ENCODE peak calls at places on chromosome 12, in six cellular contexts. N is GM23338, Q is cardiac fibroblast, K is tibial artery, P is lower leg skin, A is psoas muscle. F is an unnamed sample.

GRCh38 chr12:613996-614726 is 49.1 kb downstream of the NINJ2 start:
- DNase-seq in N (peak; percentile 49), Q (peak; percentile 22), K (peak; percentile 11), P (no peak), A (no peak), F (no peak)

GRCh38 chr12:113926792-113927191 is 39.3 kb downstream of the RBM19 start:
- DNase-seq in N (no peak), Q (no peak), K (no peak), P (no peak), A (no peak), F (no peak)

GRCh38 chr12:47838286-47838931 is 18.7 kb upstream of the HDAC7 start:
- DNase-seq in N (peak; percentile 78), Q (peak; percentile 60), K (peak; percentile 67), P (no peak), A (no peak), F (no peak)

GRCh38 chr12:89326260-89327040 is 25.9 kb downstream of the DUSP6 start:
- DNase-seq in N (peak; percentile 49), Q (no peak), K (no peak), P (no peak), A (no peak), F (no peak)

GRCh38 chr12:92556141-92556540 is 146.6 kb upstream of the PLEKHG7 start:
- DNase-seq in N (no peak), Q (no peak), K (no peak), P (no peak), A (no peak), F (no peak)

GRCh38 chr12:68934392-68934791 is 1.4 kb upstream of the CPM start:
- DNase-seq in N (no peak), Q (no peak), K (no peak), P (no peak), A (no peak), F (no peak)

GRCh38 chr12:29350080-29350479 is 30.9 kb downstream of the ERGIC2 start:
- DNase-seq in N (no peak), Q (peak; percentile 71), K (no peak), P (no peak), A (no peak), F (no peak)

GRCh38 chr12:20602671-20603402 is 92.3 kb upstream of the SLCO1C1 start:
- DNase-seq in N (no peak), Q (peak; percentile 88), K (no peak), P (no peak), A (no peak), F (no peak)

GRCh38 chr12:40697566-40698257 is 5.5 kb downstream of the CNTN1 start:
- DNase-seq in N (no peak), Q (no peak), K (no peak), P (no peak), A (no peak), F (no peak)

GRCh38 chr12:50240792-50241114 is 42.6 kb downstream of the LIMA1 start:
- DNase-seq in N (no peak), Q (peak; percentile 20), K (no peak), P (no peak), A (no peak), F (no peak)

GRCh38 chr12:125683748-125684381 is 618.6 kb downstream of the AACS start:
- DNase-seq in N (peak; percentile 94), Q (no peak), K (no peak), P (no peak), A (no peak), F (no peak)

GRCh38 chr12:86777335-86777734 is 521.1 kb upstream of the MGAT4C start:
- DNase-seq in N (no peak), Q (no peak), K (no peak), P (no peak), A (no peak), F (no peak)

GRCh38 chr12:111557271-111558106 is 41.6 kb downstream of the ATXN2 start:
- DNase-seq in N (no peak), Q (peak; percentile 51), K (no peak), P (no peak), A (no peak), F (no peak)

GRCh38 chr12:24679135-24679534 is 269.8 kb downstream of the BCAT1 start:
- DNase-seq in N (no peak), Q (peak; percentile 60), K (no peak), P (no peak), A (no peak), F (no peak)

GRCh38 chr12:67772276-67773169 is 124.0 kb downstream of the DYRK2 start:
- DNase-seq in N (peak; percentile 86), Q (peak; percentile 25), K (no peak), P (no peak), A (no peak), F (peak; percentile 58)
- H3K4me3 ChIP-seq in N (peak overlapping the region; percentile 21), Q (no peak overlapping the region), K (peak overlapping the region; percentile 11), P (no peak overlapping the region), A (peak overlapping the region; percentile 10), F (no peak overlapping the region)

DNA sequence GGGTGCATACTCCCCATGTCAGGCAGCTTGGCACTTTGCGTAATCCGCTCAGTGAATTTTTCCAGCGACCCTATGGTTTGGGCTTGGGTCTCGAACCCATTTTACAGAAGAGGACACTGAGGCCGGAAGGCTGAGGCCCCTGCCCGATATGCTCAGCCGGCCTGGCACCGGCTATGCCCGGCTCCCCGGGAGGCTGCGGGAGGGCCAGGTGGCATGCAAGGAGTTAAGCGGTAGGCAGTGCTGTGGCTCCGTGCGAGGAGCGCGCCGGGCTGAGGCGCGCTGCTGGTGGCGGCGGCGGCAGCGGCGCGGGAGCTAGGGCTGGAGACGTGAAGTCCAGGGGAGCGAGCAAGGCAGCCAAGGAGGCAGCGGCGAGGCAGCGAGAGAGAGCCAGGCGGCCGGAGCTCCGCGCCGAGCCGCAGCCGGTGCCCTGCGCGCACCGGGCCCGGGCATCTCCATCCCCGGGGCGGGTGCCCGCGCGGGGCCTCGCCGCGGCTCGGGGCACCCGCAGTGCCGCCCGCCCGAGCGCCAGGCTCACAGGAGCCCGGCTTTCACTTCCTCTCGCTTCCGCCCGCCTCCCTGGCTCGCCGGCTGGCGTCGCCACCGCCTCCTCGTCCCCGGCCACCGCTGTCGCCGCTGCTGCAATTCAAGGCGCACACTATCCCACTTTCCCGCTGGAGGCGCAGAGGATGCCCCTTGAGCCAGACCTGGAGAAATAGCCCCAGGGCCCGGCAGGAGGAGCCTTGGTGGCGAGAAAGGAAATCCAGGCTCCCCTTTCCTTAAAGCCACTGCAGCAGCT is at the start of gene WSCD2:
- DNase-seq in N (peak; percentile 92), Q (peak; percentile 6), K (peak; percentile 80), P (peak; percentile 88), A (peak; percentile 62), F (peak; percentile 46)
- H3K4me3 ChIP-seq in N (peak within 1 kb of the TSS; percentile 86), Q (no peak within 1 kb of the TSS), K (peak within 1 kb of the TSS; percentile 50), P (peak within 1 kb of the TSS; percentile 27), A (peak within 1 kb of the TSS; percentile 46), F (peak within 1 kb of the TSS; percentile 32)

DNA sequence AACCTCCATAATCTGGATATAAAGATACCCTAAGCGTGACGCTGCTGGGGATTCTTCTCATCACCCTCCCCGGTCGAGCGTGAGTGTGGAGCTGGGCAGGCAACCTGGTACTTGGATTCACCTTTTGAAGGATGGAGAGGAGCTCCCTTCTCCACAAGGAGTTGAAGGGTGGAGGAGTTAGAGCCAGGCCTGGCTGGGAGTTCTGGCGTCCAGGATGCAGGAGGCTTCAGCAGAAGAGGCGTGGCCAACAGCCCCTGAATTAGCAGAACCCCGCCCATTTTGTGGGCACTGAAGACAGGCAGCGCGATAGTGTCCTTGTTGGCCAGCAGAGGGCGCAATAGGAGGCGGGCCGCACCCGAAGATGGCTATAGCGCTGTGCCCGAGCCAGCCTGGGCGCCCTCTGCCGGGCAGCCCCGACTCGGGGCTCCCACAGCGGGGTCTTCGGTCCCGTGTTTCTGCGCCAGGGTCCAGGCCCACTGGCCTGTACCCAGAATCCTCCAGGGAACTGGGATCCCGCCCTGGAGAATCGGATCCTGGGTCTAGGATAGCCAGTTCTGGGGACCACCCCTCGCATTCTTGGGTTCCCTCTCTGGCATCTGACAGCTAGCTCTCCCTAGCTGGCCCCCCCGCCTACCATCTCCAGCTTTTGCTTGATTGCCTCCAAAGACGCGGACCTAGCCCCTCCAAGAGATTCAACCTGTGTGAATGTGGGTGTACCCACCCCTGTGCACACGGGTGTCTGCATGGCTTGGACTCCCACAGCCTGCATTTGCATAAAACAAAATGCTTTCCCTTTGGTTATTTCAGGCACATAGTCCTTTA is 26.0 kb upstream of the SMUG1 start:
- DNase-seq in N (peak; percentile 98), Q (peak; percentile 91), K (peak; percentile 94), P (peak; percentile 97), A (peak; percentile 95), F (peak; percentile 82)
- H3K4me3 ChIP-seq in N (no peak overlapping the region), Q (no peak overlapping the region), K (peak overlapping the region; percentile 11), P (no peak overlapping the region), A (peak overlapping the region; percentile 48), F (peak overlapping the region; percentile 22)

GRCh38 chr12:65642006-65642695 is 182.1 kb upstream of the HMGA2 start:
- DNase-seq in N (no peak), Q (no peak), K (no peak), P (no peak), A (no peak), F (no peak)
- H3K4me3 ChIP-seq in N (no peak overlapping the region), Q (no peak overlapping the region), K (no peak overlapping the region), P (no peak overlapping the region), A (no peak overlapping the region), F (no peak overlapping the region)

GRCh38 chr12:52235001-52235760 is 2.1 kb downstream of the KRT7 start:
- DNase-seq in N (no peak), Q (peak; percentile 95), K (peak; percentile 61), P (peak; percentile 84), A (peak; percentile 47), F (no peak)
- H3K4me3 ChIP-seq in N (no peak overlapping the region), Q (peak overlapping the region; percentile 35), K (no peak overlapping the region), P (no peak overlapping the region), A (no peak overlapping the region), F (no peak overlapping the region)

DNA sequence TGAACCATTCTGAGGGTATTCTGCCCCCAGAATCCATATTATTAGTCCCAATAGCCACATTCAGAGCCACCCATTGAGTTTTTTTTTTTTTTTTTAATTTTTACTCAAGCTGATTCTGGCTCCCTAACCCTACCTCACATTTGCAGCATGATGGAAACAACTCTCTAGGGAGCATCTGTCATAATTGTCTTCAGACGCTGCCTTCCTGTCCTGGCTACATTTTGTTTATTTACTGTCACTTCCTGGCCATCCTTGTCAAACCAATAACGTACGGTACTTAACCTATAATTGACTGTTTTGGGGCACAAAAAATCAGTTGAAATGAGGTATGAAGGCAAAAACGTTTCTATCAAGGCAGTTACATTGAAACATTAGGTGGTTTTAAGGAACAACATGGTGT is 2.1 kb downstream of the GLIPR1 start:
- DNase-seq in N (no peak), Q (peak; percentile 53), K (no peak), P (no peak), A (no peak), F (no peak)
- H3K4me3 ChIP-seq in N (no peak overlapping the region), Q (peak overlapping the region; percentile 67), K (peak overlapping the region; percentile 57), P (no peak overlapping the region), A (peak overlapping the region; percentile 62), F (peak overlapping the region; percentile 23)

DNA sequence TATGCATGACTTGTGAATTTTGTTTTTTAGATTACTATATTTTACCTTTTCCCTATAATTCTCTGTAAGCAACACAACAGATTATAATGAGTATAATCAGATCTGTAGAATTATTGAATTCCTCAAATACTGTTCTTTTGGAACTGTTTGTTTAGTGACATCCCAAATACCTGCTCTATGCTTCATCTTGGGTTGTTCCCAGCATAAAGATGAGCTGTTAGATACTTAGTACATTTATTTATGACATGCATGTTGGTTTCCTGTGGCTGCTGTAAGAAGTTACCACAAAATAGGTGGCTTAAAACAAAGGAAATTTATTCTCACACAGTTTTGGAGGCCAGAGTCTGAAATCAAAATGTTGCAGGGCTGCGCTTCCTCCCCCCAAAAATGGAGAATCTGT is 78.4 kb downstream of the PTPRR start:
- DNase-seq in N (no peak), Q (peak; percentile 82), K (no peak), P (no peak), A (no peak), F (no peak)
- H3K4me3 ChIP-seq in N (no peak overlapping the region), Q (no peak overlapping the region), K (no peak overlapping the region), P (no peak overlapping the region), A (no peak overlapping the region), F (no peak overlapping the region)